ENCODE peak calls at places on chromosome 18, in seven cellular contexts. P is GM12864, N is body of pancreas, G is mucosa of descending colon, F is coronary artery, A is BE2C, B is thyroid gland. K is an unnamed sample.
A peak's percentile ranks its signal among the peaks of the same experiment; 100 is the strongest.

GRCh38 chr18:70985948-70986347 is 697.1 kb downstream of the SOCS6 start:
- DNase-seq in P (no peak), N (no peak), G (no peak), F (no peak), A (no peak), B (no peak), K (no peak)

GRCh38 chr18:38406625-38407024 is 841.0 kb upstream of the CELF4 start:
- DNase-seq in P (no peak), N (no peak), G (no peak), F (no peak), A (no peak), B (no peak), K (no peak)

GRCh38 chr18:22465859-22466602 is 48.3 kb upstream of the CTAGE1 start:
- DNase-seq in P (no peak), N (no peak), G (no peak), F (peak; percentile 87), A (no peak), B (peak; percentile 80), K (peak; percentile 97)

GRCh38 chr18:48921305-48922202 is 29.2 kb downstream of the SMAD7 start:
- DNase-seq in P (no peak), N (no peak), G (peak; percentile 54), F (peak; percentile 72), A (no peak), B (no peak), K (no peak)

GRCh38 chr18:56168049-56168781 is 470.2 kb downstream of the TXNL1 start:
- DNase-seq in P (no peak), N (peak; percentile 52), G (no peak), F (no peak), A (no peak), B (no peak), K (peak; percentile 79)

GRCh38 chr18:47262397-47263196 is 11.1 kb upstream of the SKOR2 start:
- DNase-seq in P (no peak), N (no peak), G (no peak), F (no peak), A (no peak), B (no peak), K (no peak)

GRCh38 chr18:25962919-25963318 is 127.5 kb downstream of the SS18 start:
- DNase-seq in P (no peak), N (no peak), G (no peak), F (no peak), A (no peak), B (no peak), K (no peak)

GRCh38 chr18:67406678-67407077 is 109.8 kb downstream of the DSEL start:
- DNase-seq in P (no peak), N (no peak), G (no peak), F (no peak), A (no peak), B (no peak), K (no peak)

GRCh38 chr18:76357585-76358265 is 137.3 kb downstream of the ZNF516 start:
- DNase-seq in P (no peak), N (no peak), G (no peak), F (no peak), A (no peak), B (no peak), K (no peak)

GRCh38 chr18:61706516-61706915 is 186.3 kb downstream of the RNF152 start:
- DNase-seq in P (no peak), N (no peak), G (no peak), F (no peak), A (no peak), B (no peak), K (no peak)

GRCh38 chr18:77711096-77711495 is 461.4 kb downstream of the GALR1 start:
- DNase-seq in P (no peak), N (no peak), G (no peak), F (no peak), A (no peak), B (no peak), K (no peak)

GRCh38 chr18:7626175-7626921 is 59.2 kb downstream of the PTPRM start:
- DNase-seq in P (no peak), N (no peak), G (no peak), F (no peak), A (no peak), B (no peak), K (no peak)

GRCh38 chr18:36158261-36158867 is 28.7 kb downstream of the ELP2 start:
- DNase-seq in P (no peak), N (no peak), G (no peak), F (no peak), A (no peak), B (no peak), K (peak; percentile 10)

GRCh38 chr18:54734059-54734458 is 94.2 kb upstream of the RAB27B start:
- DNase-seq in P (no peak), N (no peak), G (no peak), F (no peak), A (no peak), B (no peak), K (peak; percentile 97)

GRCh38 chr18:10497350-10497749 is 28.5 kb upstream of the NAPG start:
- DNase-seq in P (no peak), N (no peak), G (no peak), F (no peak), A (no peak), B (no peak), K (peak; percentile 38)

GRCh38 chr18:49899647-49900330 is 86.5 kb upstream of the ACAA2 start:
- DNase-seq in P (no peak), N (peak; percentile 84), G (no peak), F (no peak), A (no peak), B (peak; percentile 20), K (no peak)

GRCh38 chr18:46051731-46052461 is 20.2 kb downstream of the PSTPIP2 start:
- DNase-seq in P (no peak), N (peak; percentile 34), G (no peak), F (no peak), A (no peak), B (no peak), K (peak; percentile 84)

GRCh38 chr18:79056827-79057367 is 12.3 kb upstream of the ATP9B start:
- DNase-seq in P (no peak), N (no peak), G (no peak), F (no peak), A (no peak), B (peak; percentile 65), K (no peak)

GRCh38 chr18:845152-845819 is 33.2 kb upstream of the YES1 start:
- DNase-seq in P (no peak), N (no peak), G (no peak), F (no peak), A (no peak), B (no peak), K (peak; percentile 44)

GRCh38 chr18:56459451-56459777 is 179.0 kb downstream of the TXNL1 start:
- DNase-seq in P (no peak), N (no peak), G (no peak), F (no peak), A (no peak), B (no peak), K (no peak)

GRCh38 chr18:10017048-10017447 is 103.2 kb downstream of the VAPA start:
- DNase-seq in P (no peak), N (no peak), G (no peak), F (no peak), A (no peak), B (no peak), K (no peak)

GRCh38 chr18:68428026-68428425 is 286.9 kb downstream of the TMX3 start:
- DNase-seq in P (no peak), N (no peak), G (no peak), F (no peak), A (peak; percentile 8), B (no peak), K (peak; percentile 94)

GRCh38 chr18:41690332-41691110 is 264.5 kb upstream of the PIK3C3 start:
- DNase-seq in P (no peak), N (no peak), G (no peak), F (no peak), A (no peak), B (no peak), K (no peak)

GRCh38 chr18:41700435-41700834 is 254.6 kb upstream of the PIK3C3 start:
- DNase-seq in P (no peak), N (no peak), G (no peak), F (no peak), A (no peak), B (no peak), K (no peak)

GRCh38 chr18:41695441-41695840 is 259.6 kb upstream of the PIK3C3 start:
- DNase-seq in P (no peak), N (no peak), G (no peak), F (no peak), A (no peak), B (no peak), K (no peak)
- H3K4me3 ChIP-seq in P (no peak overlapping the region), N (no peak overlapping the region), G (no peak overlapping the region), F (no peak overlapping the region), A (no peak overlapping the region), B (no peak overlapping the region), K (no peak overlapping the region)

DNA sequence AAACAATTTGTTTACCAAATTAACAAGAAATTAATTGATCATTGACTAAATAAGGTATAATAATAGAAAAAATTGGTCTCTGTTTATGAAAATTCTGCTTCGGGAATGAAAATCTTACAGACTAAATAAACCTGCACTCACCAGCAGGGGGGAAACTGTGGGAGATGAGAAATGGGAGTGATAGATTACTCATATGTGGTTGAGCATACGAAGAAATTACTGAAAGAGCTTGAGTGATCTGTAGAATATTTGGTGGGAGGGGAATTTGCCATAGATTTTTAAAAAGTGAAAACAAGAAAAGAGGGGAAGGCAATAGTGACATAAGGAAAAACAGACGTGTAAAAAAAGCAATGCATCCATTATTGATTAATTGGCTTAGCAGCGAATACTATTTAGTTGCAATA is 2.2 kb downstream of the HMSD start:
- DNase-seq in P (no peak), N (no peak), G (no peak), F (no peak), A (no peak), B (no peak), K (peak; percentile 40)
- TF ChIP-seq CTCF in P (peak; percentile 39), N (no peak), G (no peak), F (no peak), A (no peak), B (no peak), K (peak; percentile 13)

GRCh38 chr18:2980607-2980923 is 32.4 kb downstream of the LPIN2 start:
- DNase-seq in P (no peak), N (no peak), G (no peak), F (no peak), A (no peak), B (no peak), K (no peak)
- H3K4me3 ChIP-seq in P (no peak overlapping the region), N (no peak overlapping the region), G (no peak overlapping the region), F (peak overlapping the region; percentile 25), A (no peak overlapping the region), B (no peak overlapping the region), K (no peak overlapping the region)

DNA sequence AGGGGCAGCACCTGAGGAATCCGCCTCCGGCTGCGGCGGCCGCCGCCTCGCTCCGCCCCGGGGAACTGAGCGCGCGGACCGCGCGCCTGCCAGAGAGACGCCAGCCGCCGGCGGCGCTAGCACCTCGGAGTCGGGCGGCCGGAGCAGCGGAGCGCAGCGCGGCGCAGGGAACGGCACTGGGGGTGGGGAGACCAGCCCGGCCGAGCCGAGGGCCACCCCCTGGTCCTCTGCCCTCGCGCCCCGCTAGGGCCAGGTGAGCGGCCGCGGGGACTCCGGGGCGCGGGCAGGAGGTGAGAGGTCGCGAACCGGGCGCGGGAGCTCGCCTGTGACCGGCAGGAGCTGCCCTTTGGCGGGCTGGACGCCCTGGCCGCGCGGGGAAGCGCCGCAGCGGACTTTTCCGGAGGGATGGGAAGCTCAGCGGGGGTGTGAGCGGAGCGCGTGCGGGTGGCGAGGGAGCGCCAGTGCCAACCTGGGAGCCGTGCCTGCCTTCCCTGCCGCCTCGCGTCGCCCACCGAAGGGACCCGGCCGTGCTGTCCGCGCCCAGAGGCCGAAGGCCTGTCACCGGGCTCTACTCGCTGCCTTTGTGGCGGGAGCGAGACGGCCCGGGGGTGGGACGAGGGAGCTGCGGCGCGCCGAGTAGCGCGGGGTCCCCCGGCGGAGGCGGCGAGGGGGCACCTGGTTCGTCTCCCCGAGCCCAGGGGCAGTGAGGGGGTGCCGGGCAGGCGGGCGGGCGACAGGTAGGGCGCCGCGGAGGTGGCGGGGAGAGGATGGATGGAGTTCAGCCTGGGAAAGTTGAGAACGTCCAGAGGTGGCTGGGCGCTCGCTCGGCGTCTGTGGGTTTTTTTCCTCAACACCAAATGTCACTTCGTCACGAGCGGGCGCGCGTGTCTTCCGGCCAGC is at the start of gene GREB1L:
- DNase-seq in P (no peak), N (peak; percentile 53), G (no peak), F (no peak), A (peak; percentile 33), B (peak; percentile 81), K (peak; percentile 76)
- TF ChIP-seq CTCF in P (no peak), N (no peak), G (no peak), F (no peak), A (no peak), B (no peak), K (peak; percentile 15)